ENCODE peak calls at places on chromosomes 11 and 22, in eight cellular contexts. One of them, this sample, is unnamed.

GRCh38 chr11:1205121-1205986 is 17.5 kb upstream of the MUC5B start:
- DNase-seq in uterus: peak; percentile 4
- DNase-seq in esophagus muscularis mucosa: no peak
- DNase-seq in lower leg skin: peak; percentile 81
- DNase-seq in lower lobe of right lung: peak; percentile 32
- DNase-seq in brain microvascular endothelial cell: no peak
- DNase-seq in fibroblast of mammary gland: no peak
- DNase-seq in thoracic aorta: no peak
- DNase-seq in this sample: no peak

GRCh38 chr11:96061730-96062524 is 138.0 kb upstream of the MTMR2 start:
- DNase-seq in brain microvascular endothelial cell: no peak
- DNase-seq in lower leg skin: no peak
- DNase-seq in esophagus muscularis mucosa: no peak
- DNase-seq in uterus: no peak
- DNase-seq in fibroblast of mammary gland: peak; percentile 19
- DNase-seq in thoracic aorta: no peak
- DNase-seq in lower lobe of right lung: no peak
- DNase-seq in this sample: no peak

GRCh38 chr11:64250875-64251721 is at the start of gene PLCB3:
- DNase-seq in brain microvascular endothelial cell: no peak
- DNase-seq in lower lobe of right lung: peak; percentile 69
- DNase-seq in uterus: no peak
- DNase-seq in esophagus muscularis mucosa: no peak
- DNase-seq in thoracic aorta: no peak
- DNase-seq in lower leg skin: no peak
- DNase-seq in fibroblast of mammary gland: no peak
- DNase-seq in this sample: peak; percentile 38

GRCh38 chr11:125903753-125904659 is at the start of gene DDX25:
- DNase-seq in lower lobe of right lung: no peak
- DNase-seq in esophagus muscularis mucosa: no peak
- DNase-seq in brain microvascular endothelial cell: no peak
- DNase-seq in lower leg skin: no peak
- DNase-seq in fibroblast of mammary gland: no peak
- DNase-seq in uterus: no peak
- DNase-seq in thoracic aorta: no peak
- DNase-seq in this sample: no peak

GRCh38 chr11:34339149-34340064 is 18.4 kb downstream of the ABTB2 start:
- DNase-seq in brain microvascular endothelial cell: no peak
- DNase-seq in esophagus muscularis mucosa: no peak
- DNase-seq in lower lobe of right lung: peak; percentile 54
- DNase-seq in thoracic aorta: no peak
- DNase-seq in uterus: no peak
- DNase-seq in fibroblast of mammary gland: no peak
- DNase-seq in lower leg skin: peak; percentile 56
- DNase-seq in this sample: peak; percentile 12

GRCh38 chr22:48316876-48317250 is 1510.8 kb downstream of the BRD1 start:
- DNase-seq in brain microvascular endothelial cell: no peak
- DNase-seq in uterus: no peak
- DNase-seq in thoracic aorta: no peak
- DNase-seq in lower leg skin: peak; percentile 74
- DNase-seq in esophagus muscularis mucosa: no peak
- DNase-seq in fibroblast of mammary gland: no peak
- DNase-seq in lower lobe of right lung: no peak
- DNase-seq in this sample: no peak

GRCh38 chr11:128342511-128343133 is 244.7 kb downstream of the ETS1 start:
- DNase-seq in esophagus muscularis mucosa: no peak
- DNase-seq in lower lobe of right lung: peak; percentile 72
- DNase-seq in fibroblast of mammary gland: peak; percentile 41
- DNase-seq in uterus: peak; percentile 43
- DNase-seq in lower leg skin: peak; percentile 88
- DNase-seq in brain microvascular endothelial cell: peak; percentile 79
- DNase-seq in thoracic aorta: no peak
- DNase-seq in this sample: peak; percentile 97

GRCh38 chr11:116865696-116866095 is 28.3 kb upstream of the APOA1 start:
- DNase-seq in lower leg skin: no peak
- DNase-seq in thoracic aorta: no peak
- DNase-seq in lower lobe of right lung: no peak
- DNase-seq in uterus: no peak
- DNase-seq in fibroblast of mammary gland: no peak
- DNase-seq in brain microvascular endothelial cell: no peak
- DNase-seq in esophagus muscularis mucosa: no peak
- DNase-seq in this sample: peak; percentile 39

GRCh38 chr11:26076591-26076990 is 255.3 kb upstream of the ANO3 start:
- DNase-seq in esophagus muscularis mucosa: no peak
- DNase-seq in lower lobe of right lung: no peak
- DNase-seq in brain microvascular endothelial cell: no peak
- DNase-seq in fibroblast of mammary gland: no peak
- DNase-seq in thoracic aorta: no peak
- DNase-seq in uterus: no peak
- DNase-seq in lower leg skin: no peak
- DNase-seq in this sample: no peak

GRCh38 chr11:100830978-100831732 is 144.1 kb downstream of the ARHGAP42 start:
- DNase-seq in uterus: no peak
- DNase-seq in fibroblast of mammary gland: peak; percentile 80
- DNase-seq in brain microvascular endothelial cell: peak; percentile 42
- DNase-seq in thoracic aorta: no peak
- DNase-seq in lower leg skin: no peak
- DNase-seq in lower lobe of right lung: no peak
- DNase-seq in esophagus muscularis mucosa: no peak
- DNase-seq in this sample: peak; percentile 58

GRCh38 chr11:133501643-133502535 is 30.4 kb downstream of the OPCML start:
- DNase-seq in brain microvascular endothelial cell: no peak
- DNase-seq in uterus: no peak
- DNase-seq in thoracic aorta: no peak
- DNase-seq in fibroblast of mammary gland: no peak
- DNase-seq in esophagus muscularis mucosa: peak; percentile 89
- DNase-seq in lower leg skin: peak; percentile 84
- DNase-seq in lower lobe of right lung: peak; percentile 57
- DNase-seq in this sample: no peak

GRCh38 chr22:17159504-17159951 is 451 bp upstream of the HDHD5 start:
- DNase-seq in brain microvascular endothelial cell: peak; percentile 20
- DNase-seq in uterus: peak; percentile 45
- DNase-seq in lower lobe of right lung: no peak
- DNase-seq in lower leg skin: peak; percentile 90
- DNase-seq in esophagus muscularis mucosa: no peak
- DNase-seq in thoracic aorta: peak; percentile 8
- DNase-seq in fibroblast of mammary gland: peak; percentile 56
- DNase-seq in this sample: peak; percentile 45

GRCh38 chr22:23240639-23241389 is 60.5 kb downstream of the BCR start:
- DNase-seq in esophagus muscularis mucosa: no peak
- DNase-seq in brain microvascular endothelial cell: no peak
- DNase-seq in thoracic aorta: no peak
- DNase-seq in uterus: no peak
- DNase-seq in lower lobe of right lung: no peak
- DNase-seq in lower leg skin: no peak
- DNase-seq in fibroblast of mammary gland: no peak
- DNase-seq in this sample: peak; percentile 46

GRCh38 chr22:37690901-37691504 is 4.9 kb downstream of the NOL12 start:
- DNase-seq in thoracic aorta: no peak
- DNase-seq in brain microvascular endothelial cell: no peak
- DNase-seq in uterus: no peak
- DNase-seq in esophagus muscularis mucosa: no peak
- DNase-seq in lower leg skin: no peak
- DNase-seq in fibroblast of mammary gland: no peak
- DNase-seq in lower lobe of right lung: no peak
- DNase-seq in this sample: no peak

GRCh38 chr22:45455621-45456020 is 42.1 kb downstream of the RIBC2 start:
- DNase-seq in thoracic aorta: no peak
- DNase-seq in fibroblast of mammary gland: no peak
- DNase-seq in esophagus muscularis mucosa: no peak
- DNase-seq in lower lobe of right lung: no peak
- DNase-seq in brain microvascular endothelial cell: no peak
- DNase-seq in lower leg skin: no peak
- DNase-seq in uterus: no peak
- DNase-seq in this sample: no peak

GRCh38 chr22:45459235-45459634 is 43.4 kb upstream of the FBLN1 start:
- DNase-seq in lower leg skin: no peak
- DNase-seq in uterus: no peak
- DNase-seq in fibroblast of mammary gland: no peak
- DNase-seq in esophagus muscularis mucosa: no peak
- DNase-seq in brain microvascular endothelial cell: no peak
- DNase-seq in thoracic aorta: no peak
- DNase-seq in lower lobe of right lung: no peak
- DNase-seq in this sample: no peak

GRCh38 chr22:45455212-45455611 is 41.7 kb downstream of the RIBC2 start:
- DNase-seq in fibroblast of mammary gland: no peak
- DNase-seq in esophagus muscularis mucosa: no peak
- DNase-seq in brain microvascular endothelial cell: no peak
- DNase-seq in thoracic aorta: no peak
- DNase-seq in lower lobe of right lung: no peak
- DNase-seq in lower leg skin: no peak
- DNase-seq in uterus: no peak
- DNase-seq in this sample: no peak

GRCh38 chr22:45458532-45458931 is 44.2 kb upstream of the FBLN1 start:
- DNase-seq in lower leg skin: no peak
- DNase-seq in fibroblast of mammary gland: no peak
- DNase-seq in thoracic aorta: no peak
- DNase-seq in brain microvascular endothelial cell: no peak
- DNase-seq in uterus: no peak
- DNase-seq in lower lobe of right lung: no peak
- DNase-seq in esophagus muscularis mucosa: no peak
- DNase-seq in this sample: no peak

GRCh38 chr22:45456811-45457210 is 43.3 kb downstream of the RIBC2 start:
- DNase-seq in esophagus muscularis mucosa: no peak
- DNase-seq in lower leg skin: no peak
- DNase-seq in uterus: no peak
- DNase-seq in thoracic aorta: no peak
- DNase-seq in brain microvascular endothelial cell: no peak
- DNase-seq in fibroblast of mammary gland: no peak
- DNase-seq in lower lobe of right lung: no peak
- DNase-seq in this sample: no peak
- H3K4me3 ChIP-seq in esophagus muscularis mucosa: no peak overlapping the region
- H3K4me3 ChIP-seq in lower leg skin: no peak overlapping the region
- H3K4me3 ChIP-seq in uterus: no peak overlapping the region
- H3K4me3 ChIP-seq in thoracic aorta: no peak overlapping the region
- H3K4me3 ChIP-seq in brain microvascular endothelial cell: no peak overlapping the region
- H3K4me3 ChIP-seq in fibroblast of mammary gland: no peak overlapping the region
- H3K4me3 ChIP-seq in lower lobe of right lung: no peak overlapping the region
- H3K4me3 ChIP-seq in this sample: no peak overlapping the region

GRCh38 chr22:30822216-30823014 is 127.7 kb downstream of the OSBP2 start:
- DNase-seq in lower lobe of right lung: no peak
- DNase-seq in brain microvascular endothelial cell: no peak
- DNase-seq in lower leg skin: peak; percentile 72
- DNase-seq in fibroblast of mammary gland: no peak
- DNase-seq in uterus: no peak
- DNase-seq in esophagus muscularis mucosa: no peak
- DNase-seq in thoracic aorta: no peak
- DNase-seq in this sample: no peak
- TF ChIP-seq CTCF in lower lobe of right lung: no peak
- TF ChIP-seq CTCF in brain microvascular endothelial cell: no peak
- TF ChIP-seq CTCF in lower leg skin: no peak
- TF ChIP-seq CTCF in fibroblast of mammary gland: no peak
- TF ChIP-seq CTCF in uterus: no peak
- TF ChIP-seq CTCF in esophagus muscularis mucosa: no peak
- TF ChIP-seq CTCF in thoracic aorta: no peak
- TF ChIP-seq CTCF in this sample: no peak

GRCh38 chr11:13280777-13281176 is 3.2 kb downstream of the BMAL1 start:
- DNase-seq in brain microvascular endothelial cell: no peak
- DNase-seq in fibroblast of mammary gland: no peak
- DNase-seq in lower leg skin: no peak
- DNase-seq in uterus: no peak
- DNase-seq in lower lobe of right lung: no peak
- DNase-seq in thoracic aorta: no peak
- DNase-seq in esophagus muscularis mucosa: peak; percentile 79
- DNase-seq in this sample: no peak
- H3K4me3 ChIP-seq in brain microvascular endothelial cell: no peak overlapping the region
- H3K4me3 ChIP-seq in fibroblast of mammary gland: no peak overlapping the region
- H3K4me3 ChIP-seq in lower leg skin: no peak overlapping the region
- H3K4me3 ChIP-seq in uterus: no peak overlapping the region
- H3K4me3 ChIP-seq in lower lobe of right lung: no peak overlapping the region
- H3K4me3 ChIP-seq in thoracic aorta: no peak overlapping the region
- H3K4me3 ChIP-seq in esophagus muscularis mucosa: no peak overlapping the region
- H3K4me3 ChIP-seq in this sample: no peak overlapping the region

DNA sequence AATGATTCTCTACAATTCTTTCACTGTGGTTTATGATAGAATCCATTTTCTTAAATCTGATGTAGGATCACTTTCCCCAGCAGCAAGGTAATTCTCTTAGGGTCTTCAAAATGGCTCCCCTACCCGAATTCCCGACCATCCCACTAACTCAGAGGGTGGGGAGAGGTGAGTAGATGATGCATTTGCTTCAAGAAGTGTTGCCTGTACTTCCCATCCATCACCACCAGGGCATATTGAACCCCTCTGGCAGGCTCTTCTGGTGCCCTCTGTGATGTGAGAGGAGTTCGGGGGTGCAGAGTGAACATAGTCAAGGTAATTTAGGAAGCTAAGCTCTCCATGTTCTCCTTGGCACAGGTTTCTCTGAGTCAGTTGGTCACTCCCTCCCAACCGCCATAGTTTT is 52.3 kb downstream of the ZNRF3 start:
- DNase-seq in thoracic aorta: no peak
- DNase-seq in uterus: no peak
- DNase-seq in fibroblast of mammary gland: no peak
- DNase-seq in lower leg skin: peak; percentile 48
- DNase-seq in esophagus muscularis mucosa: no peak
- DNase-seq in brain microvascular endothelial cell: no peak
- DNase-seq in lower lobe of right lung: no peak
- DNase-seq in this sample: no peak
- TF ChIP-seq CTCF in thoracic aorta: peak; percentile 35
- TF ChIP-seq CTCF in uterus: no peak
- TF ChIP-seq CTCF in fibroblast of mammary gland: no peak
- TF ChIP-seq CTCF in lower leg skin: no peak
- TF ChIP-seq CTCF in esophagus muscularis mucosa: no peak
- TF ChIP-seq CTCF in brain microvascular endothelial cell: peak; percentile 57
- TF ChIP-seq CTCF in lower lobe of right lung: peak; percentile 17
- TF ChIP-seq CTCF in this sample: peak; percentile 38

DNA sequence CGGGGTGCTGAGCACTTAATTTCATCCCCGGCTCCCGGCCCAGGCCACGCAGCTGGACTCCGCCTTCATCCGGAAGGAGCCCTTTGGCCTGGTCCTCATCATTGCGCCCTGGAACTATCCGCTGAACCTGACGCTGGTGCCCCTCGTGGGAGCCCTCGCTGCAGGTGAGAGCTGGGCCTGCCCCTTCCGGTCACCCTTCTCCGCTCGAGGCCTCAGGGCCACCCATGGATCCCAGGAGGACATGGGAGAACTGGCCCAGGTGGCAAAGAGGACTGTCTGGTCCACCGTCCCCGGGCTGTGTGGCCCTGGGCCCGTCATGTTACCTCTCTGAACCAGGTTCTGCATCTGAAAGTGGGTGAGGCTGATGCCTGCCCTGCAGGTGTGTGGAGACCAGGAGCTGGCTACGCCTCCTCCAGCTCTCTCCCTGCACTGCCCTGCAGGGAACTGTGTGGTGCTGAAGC is 8.6 kb downstream of the ALDH3B1 start:
- DNase-seq in brain microvascular endothelial cell: no peak
- DNase-seq in fibroblast of mammary gland: no peak
- DNase-seq in esophagus muscularis mucosa: no peak
- DNase-seq in lower leg skin: no peak
- DNase-seq in uterus: no peak
- DNase-seq in lower lobe of right lung: no peak
- DNase-seq in thoracic aorta: no peak
- DNase-seq in this sample: no peak
- H3K4me3 ChIP-seq in brain microvascular endothelial cell: no peak overlapping the region
- H3K4me3 ChIP-seq in fibroblast of mammary gland: no peak overlapping the region
- H3K4me3 ChIP-seq in esophagus muscularis mucosa: no peak overlapping the region
- H3K4me3 ChIP-seq in lower leg skin: no peak overlapping the region
- H3K4me3 ChIP-seq in uterus: no peak overlapping the region
- H3K4me3 ChIP-seq in lower lobe of right lung: no peak overlapping the region
- H3K4me3 ChIP-seq in thoracic aorta: no peak overlapping the region
- H3K4me3 ChIP-seq in this sample: no peak overlapping the region

This sample was measured in cardiac fibroblast.